ENCODE peak calls at places on chromosomes 11 and 22, in four cellular contexts. One of them, this sample, is unnamed.

GRCh38 chr22:49282596-49282995 is 545.1 kb downstream of the BRD1 start:
- DNase-seq in activated T-helper 1 cell treated with Interleukin-2 at 50 U/mL for 16 hours: no peak
- DNase-seq in stimulated activated naive B cell treated with anti-CD40 and anti-IgM and Interleukin-4, amounts not matched to agents 10 μg/mL and 1 μg/mL and 100 μg/mL, for 72 hours: no peak
- DNase-seq in CD8-positive, alpha-beta memory T cell: no peak
- DNase-seq in this sample: no peak

GRCh38 chr11:72983560-72983959 is 158.6 kb downstream of the FCHSD2 start:
- DNase-seq in activated T-helper 1 cell treated with Interleukin-2 at 50 U/mL for 16 hours: no peak
- DNase-seq in stimulated activated naive B cell treated with anti-CD40 and anti-IgM and Interleukin-4, amounts not matched to agents 10 μg/mL and 1 μg/mL and 100 μg/mL, for 72 hours: no peak
- DNase-seq in CD8-positive, alpha-beta memory T cell: no peak
- DNase-seq in this sample: no peak

GRCh38 chr11:34936945-34937344 is 20.5 kb downstream of the PDHX start:
- DNase-seq in activated T-helper 1 cell treated with Interleukin-2 at 50 U/mL for 16 hours: no peak
- DNase-seq in stimulated activated naive B cell treated with anti-CD40 and anti-IgM and Interleukin-4, amounts not matched to agents 10 μg/mL and 1 μg/mL and 100 μg/mL, for 72 hours: no peak
- DNase-seq in CD8-positive, alpha-beta memory T cell: no peak
- DNase-seq in this sample: peak

GRCh38 chr11:77082838-77083552 is 16.2 kb downstream of the CAPN5 start:
- DNase-seq in activated T-helper 1 cell treated with Interleukin-2 at 50 U/mL for 16 hours: peak
- DNase-seq in stimulated activated naive B cell treated with anti-CD40 and anti-IgM and Interleukin-4, amounts not matched to agents 10 μg/mL and 1 μg/mL and 100 μg/mL, for 72 hours: no peak
- DNase-seq in CD8-positive, alpha-beta memory T cell: peak
- DNase-seq in this sample: no peak

GRCh38 chr11:64650923-64651523 is 60.0 kb downstream of the SLC22A12 start:
- DNase-seq in activated T-helper 1 cell treated with Interleukin-2 at 50 U/mL for 16 hours: no peak
- DNase-seq in stimulated activated naive B cell treated with anti-CD40 and anti-IgM and Interleukin-4, amounts not matched to agents 10 μg/mL and 1 μg/mL and 100 μg/mL, for 72 hours: no peak
- DNase-seq in CD8-positive, alpha-beta memory T cell: no peak
- DNase-seq in this sample: no peak

GRCh38 chr22:38177926-38178604 is 3.6 kb downstream of the PLA2G6 start:
- DNase-seq in activated T-helper 1 cell treated with Interleukin-2 at 50 U/mL for 16 hours: no peak
- DNase-seq in stimulated activated naive B cell treated with anti-CD40 and anti-IgM and Interleukin-4, amounts not matched to agents 10 μg/mL and 1 μg/mL and 100 μg/mL, for 72 hours: no peak
- DNase-seq in CD8-positive, alpha-beta memory T cell: no peak
- DNase-seq in this sample: no peak

GRCh38 chr22:41576877-41577276 is 12.8 kb downstream of the PMM1 start:
- DNase-seq in activated T-helper 1 cell treated with Interleukin-2 at 50 U/mL for 16 hours: no peak
- DNase-seq in stimulated activated naive B cell treated with anti-CD40 and anti-IgM and Interleukin-4, amounts not matched to agents 10 μg/mL and 1 μg/mL and 100 μg/mL, for 72 hours: peak
- DNase-seq in CD8-positive, alpha-beta memory T cell: peak
- DNase-seq in this sample: peak

GRCh38 chr11:78883506-78883905 is 308.8 kb upstream of the NARS2 start:
- DNase-seq in activated T-helper 1 cell treated with Interleukin-2 at 50 U/mL for 16 hours: no peak
- DNase-seq in stimulated activated naive B cell treated with anti-CD40 and anti-IgM and Interleukin-4, amounts not matched to agents 10 μg/mL and 1 μg/mL and 100 μg/mL, for 72 hours: no peak
- DNase-seq in CD8-positive, alpha-beta memory T cell: no peak
- DNase-seq in this sample: no peak

GRCh38 chr11:107006076-107006833 is 12.0 kb downstream of the GUCY1A2 start:
- DNase-seq in activated T-helper 1 cell treated with Interleukin-2 at 50 U/mL for 16 hours: no peak
- DNase-seq in stimulated activated naive B cell treated with anti-CD40 and anti-IgM and Interleukin-4, amounts not matched to agents 10 μg/mL and 1 μg/mL and 100 μg/mL, for 72 hours: no peak
- DNase-seq in CD8-positive, alpha-beta memory T cell: no peak
- DNase-seq in this sample: no peak

This sample was measured in Jurkat, Clone E6-1.